ENCODE peak calls at places on chromosome 4, in four cellular contexts. J is CD4-positive, CD25-positive, alpha-beta regulatory T cell; O is A549; G is PC-3. A is an unnamed sample.

GRCh38 chr4:112664611-112665010 is 27.7 kb downstream of the LARP7 start:
- DNase-seq in O (peak; percentile 19), G (peak; percentile 74), J (no peak), A (no peak)

GRCh38 chr4:91990726-91991125 is 313.0 kb upstream of the GRID2 start:
- DNase-seq in G (no peak), J (no peak), O (no peak), A (no peak)

GRCh38 chr4:71361476-71361875 is 22.7 kb downstream of the SLC4A4 start:
- DNase-seq in O (no peak), G (no peak), J (no peak), A (no peak)

GRCh38 chr4:167290684-167291083 is 56.4 kb upstream of the SPOCK3 start:
- DNase-seq in O (peak; percentile 15), J (no peak), G (peak; percentile 42), A (no peak)

GRCh38 chr4:54586343-54586953 is 71.3 kb upstream of the KIT start:
- DNase-seq in J (no peak), O (peak; percentile 4), G (peak; percentile 79), A (no peak)

GRCh38 chr4:114208747-114209146 is 229.3 kb upstream of the ARSJ start:
- DNase-seq in O (peak; percentile 1), G (peak; percentile 12), J (no peak), A (no peak)

GRCh38 chr4:16530688-16531635 is 304.7 kb upstream of the TAPT1 start:
- DNase-seq in O (no peak), J (no peak), G (no peak), A (no peak)

GRCh38 chr4:72375050-72375736 is 193.8 kb downstream of the ADAMTS3 start:
- DNase-seq in J (no peak), G (peak; percentile 95), O (peak; percentile 5), A (no peak)

GRCh38 chr4:48746608-48747374 is 33.3 kb downstream of the FRYL start:
- DNase-seq in G (no peak), J (no peak), O (no peak), A (no peak)

GRCh38 chr4:185224597-185224996 is 15.2 kb downstream of the SNX25 start:
- DNase-seq in G (no peak), J (no peak), O (no peak), A (no peak)

GRCh38 chr4:33696066-33696465 is 2548.2 kb downstream of the ARAP2 start:
- DNase-seq in G (peak; percentile 18), J (no peak), O (no peak), A (no peak)

GRCh38 chr4:136383126-136383525 is 1149.2 kb downstream of the PCDH18 start:
- DNase-seq in G (no peak), J (no peak), O (peak; percentile 6), A (no peak)

GRCh38 chr4:20408596-20408995 is 156.9 kb downstream of the SLIT2 start:
- DNase-seq in O (no peak), J (no peak), G (no peak), A (no peak)

GRCh38 chr4:80989921-80990544 is 40.5 kb upstream of the BMP3 start:
- DNase-seq in O (peak; percentile 59), G (peak; percentile 80), J (no peak), A (no peak)

GRCh38 chr4:183285886-183286285 is 34.2 kb downstream of the CLDN22 start:
- DNase-seq in G (no peak), J (no peak), O (no peak), A (no peak)

GRCh38 chr4:74503580-74503979 is 58.6 kb downstream of the AREG start:
- DNase-seq in J (no peak), O (no peak), G (peak; percentile 75), A (no peak)

GRCh38 chr4:108492816-108493595 is 127.4 kb upstream of the RPL34 start:
- DNase-seq in G (peak; percentile 4), O (peak; percentile 2), J (no peak), A (no peak)

GRCh38 chr4:4216668-4217067 is 10.1 kb downstream of the OTOP1 start:
- DNase-seq in J (no peak), O (no peak), G (peak; percentile 34), A (no peak)

GRCh38 chr4:73869130-73870055 is at the start of gene CXCL1:
- DNase-seq in O (peak; percentile 19), J (no peak), G (peak; percentile 56), A (no peak)

GRCh38 chr4:143616771-143617170 is 83.7 kb downstream of the FREM3 start:
- DNase-seq in O (no peak), J (no peak), G (peak; percentile 96), A (no peak)

GRCh38 chr4:31194823-31195222 is 474.7 kb downstream of the PCDH7 start:
- DNase-seq in G (no peak), J (no peak), O (no peak), A (no peak)

GRCh38 chr4:137543198-137543597 is 10.9 kb upstream of the PCDH18 start:
- DNase-seq in G (no peak), J (no peak), O (no peak), A (no peak)

DNA sequence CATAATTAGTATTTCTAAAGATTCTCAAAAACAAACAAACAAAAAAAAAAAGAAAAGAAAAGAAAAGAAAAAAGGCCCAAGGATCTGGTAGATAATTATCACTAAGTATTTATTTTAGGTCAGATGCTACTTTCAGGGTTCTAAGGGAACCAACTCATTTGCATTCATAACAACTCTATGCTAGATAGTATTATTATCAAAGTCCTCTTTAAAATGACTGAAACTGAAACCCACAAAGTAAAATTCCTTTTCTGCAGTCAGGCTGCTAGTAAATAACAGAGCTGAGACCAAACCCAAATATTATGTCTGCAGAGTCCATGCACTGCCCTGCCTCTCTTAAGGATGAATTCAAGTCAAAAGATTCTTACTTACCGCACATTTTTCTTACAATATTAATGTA is 38.3 kb upstream of the MAPK10 start:
- DNase-seq in O (no peak), G (no peak), J (no peak), A (no peak)
- H3K27ac ChIP-seq in O (no peak overlapping the region), G (no peak overlapping the region), J (no peak overlapping the region), A (no peak overlapping the region)

DNA sequence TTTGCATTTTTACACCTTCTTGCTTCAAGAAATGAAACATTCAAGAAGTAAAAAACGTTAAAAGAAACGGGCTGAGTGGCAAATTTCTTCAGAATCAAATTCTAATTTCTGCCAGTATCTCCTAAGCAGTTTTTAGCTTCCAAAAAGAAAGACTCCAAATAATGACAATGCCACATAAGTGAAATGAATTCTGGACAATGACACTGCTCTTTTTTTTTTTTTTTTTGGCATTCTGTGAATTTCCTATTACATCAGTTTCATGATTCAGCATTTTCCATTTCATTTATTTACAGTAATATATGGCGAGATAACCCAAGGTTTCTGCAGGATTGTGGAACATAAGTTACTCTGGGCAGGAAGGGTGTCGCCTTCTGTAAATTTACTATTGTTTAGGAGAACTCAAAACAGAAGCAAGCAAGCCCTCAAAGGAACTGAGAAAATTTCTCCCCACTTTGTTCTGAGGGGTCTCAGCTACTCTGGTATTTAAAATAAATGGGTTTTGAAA is 1.3 kb downstream of the SEL1L3 start:
- DNase-seq in O (peak; percentile 12), G (peak; percentile 30), J (no peak), A (no peak)
- H3K4me1 ChIP-seq in O (peaks cover 30% of the 10 kb centered on the region), G (peaks cover 21% of the 10 kb centered on the region), J (peaks cover 55% of the 10 kb centered on the region), A (peaks cover 51% of the 10 kb centered on the region)

DNA sequence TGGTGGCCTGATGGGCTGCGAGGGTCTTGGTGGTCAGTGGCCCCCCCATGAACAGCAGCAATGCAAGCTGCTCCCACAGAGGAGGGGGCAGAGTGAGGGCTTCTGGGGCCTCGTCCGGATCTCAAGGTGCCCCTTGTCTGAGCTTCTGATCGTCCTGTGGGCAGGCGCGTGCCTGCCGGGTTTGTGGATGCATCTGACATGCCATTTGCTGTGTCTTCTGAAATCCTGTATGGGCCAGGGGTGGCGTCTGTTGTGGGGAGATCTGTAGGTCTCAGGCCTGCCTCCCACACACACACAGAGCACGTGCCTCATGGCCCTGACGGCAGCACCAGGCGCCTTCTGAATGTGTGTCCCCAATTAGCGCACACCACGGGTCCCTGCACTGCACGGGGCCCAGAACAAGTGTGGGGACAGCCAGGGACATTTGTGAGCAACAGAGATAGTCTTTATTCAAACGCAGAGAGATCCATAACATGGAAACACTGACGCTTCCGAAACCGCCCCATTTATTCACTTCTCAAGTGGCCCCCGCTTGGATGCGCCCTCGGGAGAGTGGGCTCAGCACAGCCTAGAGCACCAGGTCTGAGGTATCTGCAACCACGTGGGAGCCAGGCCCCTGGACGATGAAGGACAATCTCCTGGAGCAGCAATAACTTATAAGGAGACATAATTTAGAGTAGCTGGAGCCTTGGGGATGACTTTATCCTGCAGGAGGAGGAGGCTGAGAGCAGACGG is 5.7 kb downstream of the SPON2 start:
- DNase-seq in O (no peak), G (no peak), J (no peak), A (no peak)
- H3K4me3 ChIP-seq in O (no peak overlapping the region), G (peak overlapping the region; percentile 77), J (no peak overlapping the region), A (no peak overlapping the region)

DNA sequence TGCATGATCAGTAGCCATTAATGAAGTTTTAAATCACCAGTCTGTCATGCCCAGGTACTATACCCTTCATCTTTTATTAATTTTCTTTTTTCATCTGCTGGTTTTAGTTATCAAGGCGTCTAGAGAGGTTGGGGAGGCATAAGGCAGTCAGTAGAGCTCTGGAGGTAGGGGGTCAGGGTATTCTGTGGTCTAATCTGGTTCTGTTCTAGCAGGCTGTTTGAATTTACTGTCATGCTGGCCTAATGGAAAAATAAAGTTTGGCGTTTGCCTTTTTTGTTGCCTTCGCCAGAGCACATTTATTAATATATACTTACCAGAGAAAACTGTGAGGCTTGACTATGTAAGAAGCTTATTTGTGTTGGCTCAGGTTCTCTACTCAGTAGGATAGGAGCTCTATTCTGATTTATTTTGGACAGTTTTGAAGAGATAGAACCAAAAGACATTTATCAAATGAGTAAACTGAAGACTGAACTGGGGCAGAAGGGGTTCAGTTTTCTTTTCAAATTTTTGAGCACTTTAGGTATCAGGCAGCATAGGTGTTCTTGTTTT is 46.9 kb downstream of the TMEM131L start:
- DNase-seq in G (no peak), J (no peak), O (no peak), A (no peak)
- H3K27ac ChIP-seq in G (no peak overlapping the region), J (peak overlapping the region; percentile 39), O (peak overlapping the region; percentile 68), A (no peak overlapping the region)

DNA sequence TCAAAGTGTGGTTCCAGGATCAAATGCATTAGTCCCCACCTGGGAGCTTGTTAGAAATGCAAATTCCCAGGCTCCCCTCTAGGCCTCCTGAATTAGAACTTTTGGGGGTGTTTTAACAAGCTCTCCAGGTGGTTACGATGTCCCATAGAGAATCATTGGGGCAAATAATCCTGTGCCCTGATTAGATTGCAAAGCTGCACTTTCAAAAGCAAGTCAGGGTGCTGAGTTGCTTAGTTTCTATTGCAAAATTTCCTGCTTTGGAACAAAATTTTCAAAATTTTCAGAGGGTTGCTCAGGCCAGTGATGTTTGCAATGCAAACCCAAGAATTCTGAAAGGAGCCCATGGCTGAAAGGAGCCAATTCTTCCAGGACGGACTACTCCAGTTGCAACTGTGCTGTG is 71.0 kb downstream of the MGST2 start:
- DNase-seq in J (no peak), O (no peak), G (no peak), A (no peak)
- H3K4me1 ChIP-seq in J (peaks cover 14% of the 10 kb centered on the region), O (peaks cover 16% of the 10 kb centered on the region), G (peaks cover 18% of the 10 kb centered on the region), A (peaks cover 7% of the 10 kb centered on the region)

DNA sequence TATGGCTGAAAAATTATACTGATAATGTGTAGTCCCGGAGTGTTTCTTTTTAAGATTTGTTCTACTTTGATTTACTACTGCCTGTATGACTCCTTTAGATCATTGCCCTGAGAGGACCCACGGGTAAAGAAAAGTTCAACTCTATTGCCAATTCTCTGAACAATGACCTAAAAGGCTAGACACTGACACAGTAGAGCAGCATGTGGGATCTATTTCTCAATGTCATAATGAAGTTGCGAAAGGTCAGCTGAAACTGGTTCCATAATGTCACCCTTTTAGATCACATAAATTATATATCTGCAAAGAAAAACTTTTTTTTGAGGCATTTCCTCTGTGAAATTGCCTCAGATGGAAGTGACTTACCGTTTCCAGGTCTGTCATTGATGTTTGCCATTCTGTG is 67.4 kb downstream of the GLRB start:
- DNase-seq in G (no peak), J (no peak), O (no peak), A (no peak)
- H3K4me3 ChIP-seq in G (no peak overlapping the region), J (no peak overlapping the region), O (no peak overlapping the region), A (no peak overlapping the region)